ENCODE peak calls at places on chromosomes 12 and 14, in ten cellular contexts. R is epithelial cell of esophagus, F is uterus, T is psoas muscle, O is colonic mucosa, S is upper lobe of left lung, K is AG09309, J is astrocyte of the cerebellum, A is AG09319, L is fibroblast of the aortic adventitia. D is an unnamed sample.

GRCh38 chr14:69005432-69006148 is 26.5 kb upstream of the ACTN1 start:
- DNase-seq in K (peak), F (peak), S (peak), R (peak), J (peak), T (peak), A (peak), L (peak), O (peak), D (no peak)

GRCh38 chr12:124852911-124853441 is 10.7 kb downstream of the SCARB1 start:
- DNase-seq in K (no peak), T (no peak), S (no peak), L (no peak), O (no peak), J (no peak), F (no peak), A (no peak), R (no peak), D (no peak)

GRCh38 chr12:127381043-127381668 is 885.8 kb upstream of the TMEM132C start:
- DNase-seq in S (no peak), R (peak), K (no peak), T (peak), F (no peak), J (no peak), L (peak), O (peak), A (no peak), D (no peak)

GRCh38 chr12:13790317-13790716 is 191.1 kb downstream of the GRIN2B start:
- DNase-seq in L (no peak), J (no peak), R (no peak), O (no peak), A (no peak), K (no peak), S (no peak), F (no peak), T (no peak), D (no peak)

GRCh38 chr14:50362791-50363733 is 33.6 kb downstream of the CDKL1 start:
- DNase-seq in T (no peak), L (no peak), F (no peak), K (no peak), A (no peak), O (no peak), R (no peak), J (no peak), S (no peak), D (no peak)

GRCh38 chr12:61502179-61502578 is 758.0 kb upstream of the USP15 start:
- DNase-seq in F (no peak), L (no peak), K (no peak), A (no peak), O (no peak), T (no peak), S (no peak), R (no peak), J (no peak), D (no peak)

GRCh38 chr14:89415139-89415538 is 1.9 kb downstream of the FOXN3 start:
- DNase-seq in A (no peak), T (no peak), R (no peak), K (no peak), J (no peak), L (peak), F (no peak), O (no peak), S (no peak), D (no peak)

GRCh38 chr14:84403585-84403984 is 1126.4 kb upstream of the FLRT2 start:
- DNase-seq in J (no peak), S (peak), A (no peak), R (peak), F (no peak), O (no peak), T (no peak), K (no peak), L (no peak), D (no peak)

GRCh38 chr12:123120452-123121166 is 30.3 kb downstream of the PITPNM2 start:
- DNase-seq in F (no peak), A (no peak), L (no peak), J (no peak), O (no peak), T (no peak), S (no peak), K (no peak), R (no peak), D (no peak)

GRCh38 chr12:49865109-49865781 is 22.3 kb upstream of the BCDIN3D start:
- DNase-seq in J (no peak), F (no peak), K (no peak), S (no peak), T (no peak), A (no peak), O (no peak), L (no peak), R (no peak), D (no peak)

GRCh38 chr14:67477926-67478915 is 10.3 kb downstream of the TMEM229B start:
- DNase-seq in L (no peak), R (peak), F (no peak), A (no peak), S (no peak), J (no peak), K (no peak), O (no peak), T (no peak), D (no peak)

GRCh38 chr14:73625686-73626085 is 13.4 kb downstream of the ACOT6 start:
- DNase-seq in S (no peak), R (no peak), L (no peak), J (peak), T (no peak), K (no peak), F (no peak), A (no peak), O (no peak), D (no peak)

GRCh38 chr14:60184597-60185555 is 19.7 kb upstream of the DHRS7 start:
- DNase-seq in S (no peak), O (no peak), R (no peak), J (no peak), A (no peak), T (no peak), F (no peak), K (no peak), L (no peak), D (no peak)

GRCh38 chr14:68794856-68795601 is 2.2 kb upstream of the ZFP36L1 start:
- DNase-seq in L (peak), F (peak), K (peak), J (no peak), A (peak), R (peak), S (peak), O (peak), T (no peak), D (no peak)

DNA sequence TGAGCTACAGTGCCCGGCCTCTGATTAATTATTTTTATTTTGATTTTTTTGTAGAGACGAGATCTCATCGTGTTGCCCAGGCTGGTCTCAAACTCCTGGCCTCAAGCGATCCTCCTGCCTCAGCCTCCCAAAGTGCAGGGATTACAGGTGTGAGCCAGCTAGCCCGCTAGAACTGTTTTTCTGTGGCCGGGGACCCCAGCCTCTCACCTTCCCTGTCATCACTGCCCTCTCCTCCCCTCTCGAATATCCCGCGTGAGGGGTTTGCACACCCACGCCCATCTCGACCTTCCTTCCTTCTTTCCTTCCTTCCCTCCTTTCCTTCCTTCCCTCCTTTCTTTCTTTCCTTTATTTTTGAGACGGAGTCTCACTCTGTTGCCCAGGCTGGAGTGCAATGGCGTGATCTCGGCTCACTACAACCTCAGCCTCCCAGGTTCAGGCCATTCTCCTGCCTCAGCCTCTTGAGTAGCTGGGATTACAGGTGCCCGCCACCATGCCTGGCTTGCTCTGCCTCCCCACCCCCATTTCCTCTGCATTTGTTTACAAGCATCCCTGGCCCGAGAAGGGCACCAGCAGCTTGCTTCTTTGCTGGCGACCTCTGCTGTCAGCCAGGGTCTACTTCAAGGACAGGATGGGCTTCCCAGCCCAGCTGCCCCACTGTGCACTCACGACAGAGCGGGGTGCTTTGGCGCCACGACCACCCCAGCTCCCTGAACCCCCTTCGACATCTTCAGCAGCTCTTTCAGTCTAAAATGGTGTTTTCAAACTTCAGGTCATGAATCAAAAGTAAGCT is 4.3 kb upstream of the TRAF3 start:
- DNase-seq in L (no peak), S (no peak), T (no peak), K (no peak), A (no peak), R (no peak), J (no peak), O (no peak), F (no peak), D (no peak)
- TF ChIP-seq CTCF in L (no peak), S (no peak), T (no peak), K (peak), A (peak), R (no peak), J (peak), O (no peak), F (no peak), D (no peak)

GRCh38 chr12:21065845-21066244 is 65.1 kb upstream of the SLCO1B1 start:
- DNase-seq in L (peak), R (peak), A (no peak), T (no peak), K (no peak), O (no peak), F (no peak), J (peak), S (no peak), D (no peak)
- TF ChIP-seq CTCF in L (no peak), R (no peak), A (no peak), T (no peak), K (peak), O (peak), F (no peak), J (peak), S (no peak), D (no peak)

GRCh38 chr12:11228268-11228879 is 41.1 kb downstream of the PRB3 start:
- DNase-seq in J (peak), T (no peak), O (peak), K (no peak), A (no peak), R (peak), F (no peak), S (peak), L (peak), D (peak)
- TF ChIP-seq CTCF in J (peak), T (no peak), O (peak), K (peak), A (peak), R (peak), F (no peak), S (peak), L (peak), D (peak)

GRCh38 chr12:10873374-10873773 is 10.7 kb downstream of the PRH1 start:
- DNase-seq in A (no peak), S (no peak), T (no peak), R (no peak), O (no peak), L (peak), K (peak), J (peak), F (no peak), D (no peak)

DNA sequence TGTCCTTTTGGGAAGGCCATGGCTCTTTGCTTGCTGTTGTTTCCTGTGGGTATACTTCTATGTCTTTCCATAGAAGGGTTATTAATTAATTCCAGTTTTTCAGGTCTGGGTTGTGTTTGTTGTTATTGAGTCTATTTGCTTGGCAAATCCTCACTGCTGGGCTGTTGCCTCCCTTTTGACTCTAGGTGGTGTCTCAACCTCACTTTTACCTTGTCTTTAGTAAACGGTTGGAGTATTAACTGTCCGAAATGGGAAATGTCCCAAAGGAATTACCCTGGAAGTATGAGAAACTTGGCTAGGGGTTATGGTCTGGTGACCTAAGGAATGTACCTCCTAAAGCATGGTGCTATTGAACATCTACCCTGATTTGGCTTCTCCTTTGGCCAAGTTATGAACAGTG is 16.7 kb downstream of the PRH1 start:
- DNase-seq in K (no peak), J (no peak), L (peak), R (peak), A (no peak), S (no peak), O (no peak), F (no peak), T (no peak), D (no peak)
- TF ChIP-seq CTCF in K (no peak), J (no peak), L (no peak), R (peak), A (peak), S (no peak), O (no peak), F (no peak), T (no peak), D (no peak)

GRCh38 chr14:103543721-103544626 is 15.0 kb downstream of the TRMT61A start:
- DNase-seq in J (no peak), F (no peak), K (no peak), L (no peak), A (no peak), T (peak), S (no peak), O (no peak), R (no peak), D (no peak)

GRCh38 chr14:103541494-103541943 is 12.5 kb downstream of the TRMT61A start:
- DNase-seq in S (no peak), F (no peak), K (no peak), A (no peak), T (peak), L (no peak), J (no peak), O (no peak), R (no peak), D (no peak)

GRCh38 chr14:103543140-103543539 is 14.1 kb downstream of the TRMT61A start:
- DNase-seq in K (no peak), T (peak), L (no peak), S (no peak), F (no peak), J (no peak), R (no peak), O (no peak), A (no peak), D (no peak)

GRCh38 chr14:103541944-103542544 is 13.0 kb downstream of the TRMT61A start:
- DNase-seq in J (no peak), R (no peak), A (no peak), T (peak), O (no peak), L (no peak), S (peak), K (no peak), F (no peak), D (no peak)

GRCh38 chr14:103542545-103543088 is 13.6 kb downstream of the TRMT61A start:
- DNase-seq in T (peak), A (no peak), K (no peak), J (no peak), O (no peak), F (no peak), L (no peak), R (no peak), S (peak), D (no peak)
- TF ChIP-seq CTCF in T (no peak), A (no peak), K (no peak), J (no peak), O (no peak), F (no peak), L (no peak), R (no peak), S (no peak), D (no peak)